ENCODE peak calls at places on chromosome 13, in eight cellular contexts. One of them, this sample, is unnamed.

GRCh38 chr13:36736119-36736726 is 62.4 kb downstream of the SERTM1 start:
- DNase-seq in T-helper 2 cell: peak; percentile 24
- DNase-seq in T-cell: no peak
- DNase-seq in activated CD4-positive, alpha-beta T cell treated with anti-CD3 and anti-CD28 coated beads, Interleukin-2, amount 50 U/mL, for 24 hours: peak; percentile 26
- DNase-seq in activated CD8-positive, alpha-beta T cell treated with anti-CD3 and anti-CD28 coated beads, Interleukin-2, amount 10 ng/mL, durations not matched to agents 7 days and 5 days: peak; percentile 49
- DNase-seq in A172: peak; percentile 38
- DNase-seq in NCI-H1092: peak; percentile 55
- DNase-seq in progenitor cell of endocrine pancreas: peak; percentile 30
- DNase-seq in this sample: no peak

GRCh38 chr13:53351040-53351439 is 322.4 kb downstream of the OLFM4 start:
- DNase-seq in A172: no peak
- DNase-seq in T-cell: no peak
- DNase-seq in T-helper 2 cell: no peak
- DNase-seq in activated CD8-positive, alpha-beta T cell treated with anti-CD3 and anti-CD28 coated beads, Interleukin-2, amount 10 ng/mL, durations not matched to agents 7 days and 5 days: no peak
- DNase-seq in NCI-H1092: no peak
- DNase-seq in progenitor cell of endocrine pancreas: no peak
- DNase-seq in activated CD4-positive, alpha-beta T cell treated with anti-CD3 and anti-CD28 coated beads, Interleukin-2, amount 50 U/mL, for 24 hours: no peak
- DNase-seq in this sample: no peak

GRCh38 chr13:44004881-44005280 is 125.2 kb downstream of the LACC1 start:
- DNase-seq in NCI-H1092: no peak
- DNase-seq in activated CD4-positive, alpha-beta T cell treated with anti-CD3 and anti-CD28 coated beads, Interleukin-2, amount 50 U/mL, for 24 hours: no peak
- DNase-seq in activated CD8-positive, alpha-beta T cell treated with anti-CD3 and anti-CD28 coated beads, Interleukin-2, amount 10 ng/mL, durations not matched to agents 7 days and 5 days: no peak
- DNase-seq in progenitor cell of endocrine pancreas: no peak
- DNase-seq in A172: peak; percentile 69
- DNase-seq in T-cell: no peak
- DNase-seq in T-helper 2 cell: no peak
- DNase-seq in this sample: no peak

GRCh38 chr13:73168226-73168992 is 109.6 kb downstream of the KLF5 start:
- DNase-seq in A172: peak; percentile 17
- DNase-seq in activated CD4-positive, alpha-beta T cell treated with anti-CD3 and anti-CD28 coated beads, Interleukin-2, amount 50 U/mL, for 24 hours: no peak
- DNase-seq in NCI-H1092: no peak
- DNase-seq in progenitor cell of endocrine pancreas: no peak
- DNase-seq in activated CD8-positive, alpha-beta T cell treated with anti-CD3 and anti-CD28 coated beads, Interleukin-2, amount 10 ng/mL, durations not matched to agents 7 days and 5 days: no peak
- DNase-seq in T-cell: no peak
- DNase-seq in T-helper 2 cell: peak; percentile 8
- DNase-seq in this sample: no peak

GRCh38 chr13:74891610-74892009 is 590.4 kb downstream of the TBC1D4 start:
- DNase-seq in T-helper 2 cell: no peak
- DNase-seq in activated CD4-positive, alpha-beta T cell treated with anti-CD3 and anti-CD28 coated beads, Interleukin-2, amount 50 U/mL, for 24 hours: no peak
- DNase-seq in activated CD8-positive, alpha-beta T cell treated with anti-CD3 and anti-CD28 coated beads, Interleukin-2, amount 10 ng/mL, durations not matched to agents 7 days and 5 days: no peak
- DNase-seq in A172: peak; percentile 56
- DNase-seq in T-cell: no peak
- DNase-seq in NCI-H1092: peak; percentile 25
- DNase-seq in progenitor cell of endocrine pancreas: no peak
- DNase-seq in this sample: no peak

GRCh38 chr13:111565400-111565799 is 245.0 kb downstream of the TEX29 start:
- DNase-seq in T-helper 2 cell: no peak
- DNase-seq in activated CD8-positive, alpha-beta T cell treated with anti-CD3 and anti-CD28 coated beads, Interleukin-2, amount 10 ng/mL, durations not matched to agents 7 days and 5 days: no peak
- DNase-seq in NCI-H1092: no peak
- DNase-seq in T-cell: no peak
- DNase-seq in activated CD4-positive, alpha-beta T cell treated with anti-CD3 and anti-CD28 coated beads, Interleukin-2, amount 50 U/mL, for 24 hours: no peak
- DNase-seq in A172: no peak
- DNase-seq in progenitor cell of endocrine pancreas: no peak
- DNase-seq in this sample: no peak

GRCh38 chr13:109243311-109243951 is 543.0 kb downstream of the IRS2 start:
- DNase-seq in NCI-H1092: no peak
- DNase-seq in progenitor cell of endocrine pancreas: no peak
- DNase-seq in T-cell: no peak
- DNase-seq in A172: peak; percentile 93
- DNase-seq in activated CD4-positive, alpha-beta T cell treated with anti-CD3 and anti-CD28 coated beads, Interleukin-2, amount 50 U/mL, for 24 hours: no peak
- DNase-seq in T-helper 2 cell: no peak
- DNase-seq in activated CD8-positive, alpha-beta T cell treated with anti-CD3 and anti-CD28 coated beads, Interleukin-2, amount 10 ng/mL, durations not matched to agents 7 days and 5 days: no peak
- DNase-seq in this sample: no peak

GRCh38 chr13:45242070-45242469 is 41.2 kb upstream of the KCTD4 start:
- DNase-seq in NCI-H1092: no peak
- DNase-seq in A172: no peak
- DNase-seq in T-cell: no peak
- DNase-seq in T-helper 2 cell: no peak
- DNase-seq in activated CD8-positive, alpha-beta T cell treated with anti-CD3 and anti-CD28 coated beads, Interleukin-2, amount 10 ng/mL, durations not matched to agents 7 days and 5 days: no peak
- DNase-seq in activated CD4-positive, alpha-beta T cell treated with anti-CD3 and anti-CD28 coated beads, Interleukin-2, amount 50 U/mL, for 24 hours: no peak
- DNase-seq in progenitor cell of endocrine pancreas: no peak
- DNase-seq in this sample: no peak

GRCh38 chr13:68170961-68171360 is 940.8 kb upstream of the PCDH9 start:
- DNase-seq in T-helper 2 cell: no peak
- DNase-seq in activated CD8-positive, alpha-beta T cell treated with anti-CD3 and anti-CD28 coated beads, Interleukin-2, amount 10 ng/mL, durations not matched to agents 7 days and 5 days: no peak
- DNase-seq in NCI-H1092: no peak
- DNase-seq in A172: no peak
- DNase-seq in T-cell: no peak
- DNase-seq in activated CD4-positive, alpha-beta T cell treated with anti-CD3 and anti-CD28 coated beads, Interleukin-2, amount 50 U/mL, for 24 hours: no peak
- DNase-seq in progenitor cell of endocrine pancreas: no peak
- DNase-seq in this sample: no peak

GRCh38 chr13:47896546-47896945 is 104.5 kb downstream of the SUCLA2 start:
- DNase-seq in progenitor cell of endocrine pancreas: no peak
- DNase-seq in NCI-H1092: no peak
- DNase-seq in A172: no peak
- DNase-seq in T-cell: no peak
- DNase-seq in T-helper 2 cell: no peak
- DNase-seq in activated CD4-positive, alpha-beta T cell treated with anti-CD3 and anti-CD28 coated beads, Interleukin-2, amount 50 U/mL, for 24 hours: no peak
- DNase-seq in activated CD8-positive, alpha-beta T cell treated with anti-CD3 and anti-CD28 coated beads, Interleukin-2, amount 10 ng/mL, durations not matched to agents 7 days and 5 days: no peak
- DNase-seq in this sample: no peak

GRCh38 chr13:113350938-113351335 is 13.0 kb downstream of the GRTP1 start:
- DNase-seq in T-cell: no peak
- DNase-seq in progenitor cell of endocrine pancreas: no peak
- DNase-seq in NCI-H1092: no peak
- DNase-seq in activated CD4-positive, alpha-beta T cell treated with anti-CD3 and anti-CD28 coated beads, Interleukin-2, amount 50 U/mL, for 24 hours: no peak
- DNase-seq in activated CD8-positive, alpha-beta T cell treated with anti-CD3 and anti-CD28 coated beads, Interleukin-2, amount 10 ng/mL, durations not matched to agents 7 days and 5 days: no peak
- DNase-seq in A172: no peak
- DNase-seq in T-helper 2 cell: no peak
- DNase-seq in this sample: no peak

GRCh38 chr13:92838786-92839185 is 387.8 kb upstream of the GPC6 start:
- DNase-seq in A172: peak; percentile 83
- DNase-seq in progenitor cell of endocrine pancreas: no peak
- DNase-seq in activated CD4-positive, alpha-beta T cell treated with anti-CD3 and anti-CD28 coated beads, Interleukin-2, amount 50 U/mL, for 24 hours: no peak
- DNase-seq in NCI-H1092: no peak
- DNase-seq in activated CD8-positive, alpha-beta T cell treated with anti-CD3 and anti-CD28 coated beads, Interleukin-2, amount 10 ng/mL, durations not matched to agents 7 days and 5 days: no peak
- DNase-seq in T-helper 2 cell: peak; percentile 23
- DNase-seq in T-cell: no peak
- DNase-seq in this sample: no peak

GRCh38 chr13:33235078-33235477 is 50.5 kb downstream of the STARD13 start:
- DNase-seq in T-cell: no peak
- DNase-seq in A172: no peak
- DNase-seq in NCI-H1092: no peak
- DNase-seq in progenitor cell of endocrine pancreas: no peak
- DNase-seq in T-helper 2 cell: no peak
- DNase-seq in activated CD4-positive, alpha-beta T cell treated with anti-CD3 and anti-CD28 coated beads, Interleukin-2, amount 50 U/mL, for 24 hours: no peak
- DNase-seq in activated CD8-positive, alpha-beta T cell treated with anti-CD3 and anti-CD28 coated beads, Interleukin-2, amount 10 ng/mL, durations not matched to agents 7 days and 5 days: no peak
- DNase-seq in this sample: no peak

GRCh38 chr13:76463314-76463713 is 422.9 kb downstream of the KCTD12 start:
- DNase-seq in activated CD4-positive, alpha-beta T cell treated with anti-CD3 and anti-CD28 coated beads, Interleukin-2, amount 50 U/mL, for 24 hours: no peak
- DNase-seq in T-cell: no peak
- DNase-seq in activated CD8-positive, alpha-beta T cell treated with anti-CD3 and anti-CD28 coated beads, Interleukin-2, amount 10 ng/mL, durations not matched to agents 7 days and 5 days: no peak
- DNase-seq in A172: no peak
- DNase-seq in NCI-H1092: no peak
- DNase-seq in progenitor cell of endocrine pancreas: no peak
- DNase-seq in T-helper 2 cell: no peak
- DNase-seq in this sample: no peak

GRCh38 chr13:97259787-97260641 is 37.9 kb downstream of the MBNL2 start:
- DNase-seq in T-cell: no peak
- DNase-seq in progenitor cell of endocrine pancreas: no peak
- DNase-seq in NCI-H1092: no peak
- DNase-seq in activated CD8-positive, alpha-beta T cell treated with anti-CD3 and anti-CD28 coated beads, Interleukin-2, amount 10 ng/mL, durations not matched to agents 7 days and 5 days: no peak
- DNase-seq in activated CD4-positive, alpha-beta T cell treated with anti-CD3 and anti-CD28 coated beads, Interleukin-2, amount 50 U/mL, for 24 hours: no peak
- DNase-seq in A172: peak; percentile 90
- DNase-seq in T-helper 2 cell: no peak
- DNase-seq in this sample: no peak

GRCh38 chr13:32734511-32734910 is 148.3 kb downstream of the PDS5B start:
- DNase-seq in activated CD4-positive, alpha-beta T cell treated with anti-CD3 and anti-CD28 coated beads, Interleukin-2, amount 50 U/mL, for 24 hours: no peak
- DNase-seq in progenitor cell of endocrine pancreas: no peak
- DNase-seq in NCI-H1092: no peak
- DNase-seq in T-helper 2 cell: peak; percentile 6
- DNase-seq in activated CD8-positive, alpha-beta T cell treated with anti-CD3 and anti-CD28 coated beads, Interleukin-2, amount 10 ng/mL, durations not matched to agents 7 days and 5 days: no peak
- DNase-seq in A172: peak; percentile 40
- DNase-seq in T-cell: no peak
- DNase-seq in this sample: no peak

GRCh38 chr13:29954082-29955043 is 103.9 kb upstream of the UBL3 start:
- DNase-seq in T-cell: peak; percentile 51
- DNase-seq in activated CD8-positive, alpha-beta T cell treated with anti-CD3 and anti-CD28 coated beads, Interleukin-2, amount 10 ng/mL, durations not matched to agents 7 days and 5 days: peak; percentile 75
- DNase-seq in NCI-H1092: no peak
- DNase-seq in progenitor cell of endocrine pancreas: no peak
- DNase-seq in activated CD4-positive, alpha-beta T cell treated with anti-CD3 and anti-CD28 coated beads, Interleukin-2, amount 50 U/mL, for 24 hours: no peak
- DNase-seq in A172: no peak
- DNase-seq in T-helper 2 cell: peak; percentile 86
- DNase-seq in this sample: peak; percentile 60

GRCh38 chr13:104831823-104832222 is 1703.6 kb downstream of the EFNB2 start:
- DNase-seq in T-helper 2 cell: no peak
- DNase-seq in activated CD8-positive, alpha-beta T cell treated with anti-CD3 and anti-CD28 coated beads, Interleukin-2, amount 10 ng/mL, durations not matched to agents 7 days and 5 days: no peak
- DNase-seq in progenitor cell of endocrine pancreas: no peak
- DNase-seq in NCI-H1092: no peak
- DNase-seq in A172: no peak
- DNase-seq in activated CD4-positive, alpha-beta T cell treated with anti-CD3 and anti-CD28 coated beads, Interleukin-2, amount 50 U/mL, for 24 hours: no peak
- DNase-seq in T-cell: no peak
- DNase-seq in this sample: no peak

GRCh38 chr13:108609353-108609752 is 20.1 kb upstream of the MYO16 start:
- DNase-seq in NCI-H1092: no peak
- DNase-seq in activated CD8-positive, alpha-beta T cell treated with anti-CD3 and anti-CD28 coated beads, Interleukin-2, amount 10 ng/mL, durations not matched to agents 7 days and 5 days: no peak
- DNase-seq in activated CD4-positive, alpha-beta T cell treated with anti-CD3 and anti-CD28 coated beads, Interleukin-2, amount 50 U/mL, for 24 hours: no peak
- DNase-seq in progenitor cell of endocrine pancreas: no peak
- DNase-seq in A172: peak; percentile 10
- DNase-seq in T-helper 2 cell: peak; percentile 1
- DNase-seq in T-cell: no peak
- DNase-seq in this sample: no peak

GRCh38 chr13:75518439-75519088 is 19.1 kb downstream of the COMMD6 start:
- DNase-seq in T-cell: no peak
- DNase-seq in activated CD4-positive, alpha-beta T cell treated with anti-CD3 and anti-CD28 coated beads, Interleukin-2, amount 50 U/mL, for 24 hours: no peak
- DNase-seq in progenitor cell of endocrine pancreas: no peak
- DNase-seq in NCI-H1092: no peak
- DNase-seq in activated CD8-positive, alpha-beta T cell treated with anti-CD3 and anti-CD28 coated beads, Interleukin-2, amount 10 ng/mL, durations not matched to agents 7 days and 5 days: no peak
- DNase-seq in T-helper 2 cell: no peak
- DNase-seq in A172: no peak
- DNase-seq in this sample: no peak

GRCh38 chr13:50128406-50129048 is 113.3 kb downstream of the KCNRG start:
- DNase-seq in A172: no peak
- DNase-seq in T-helper 2 cell: peak; percentile 68
- DNase-seq in T-cell: no peak
- DNase-seq in activated CD8-positive, alpha-beta T cell treated with anti-CD3 and anti-CD28 coated beads, Interleukin-2, amount 10 ng/mL, durations not matched to agents 7 days and 5 days: no peak
- DNase-seq in NCI-H1092: no peak
- DNase-seq in progenitor cell of endocrine pancreas: no peak
- DNase-seq in activated CD4-positive, alpha-beta T cell treated with anti-CD3 and anti-CD28 coated beads, Interleukin-2, amount 50 U/mL, for 24 hours: no peak
- DNase-seq in this sample: no peak

GRCh38 chr13:91346848-91347211 is 657 bp upstream of the MIR17HG start:
- DNase-seq in progenitor cell of endocrine pancreas: peak; percentile 11
- DNase-seq in T-helper 2 cell: peak; percentile 74
- DNase-seq in T-cell: peak; percentile 22
- DNase-seq in activated CD8-positive, alpha-beta T cell treated with anti-CD3 and anti-CD28 coated beads, Interleukin-2, amount 10 ng/mL, durations not matched to agents 7 days and 5 days: peak; percentile 73
- DNase-seq in A172: no peak
- DNase-seq in activated CD4-positive, alpha-beta T cell treated with anti-CD3 and anti-CD28 coated beads, Interleukin-2, amount 50 U/mL, for 24 hours: peak; percentile 49
- DNase-seq in NCI-H1092: no peak
- DNase-seq in this sample: no peak

GRCh38 chr13:23707674-23708073 is 137.5 kb downstream of the TNFRSF19 start:
- DNase-seq in T-cell: no peak
- DNase-seq in activated CD4-positive, alpha-beta T cell treated with anti-CD3 and anti-CD28 coated beads, Interleukin-2, amount 50 U/mL, for 24 hours: no peak
- DNase-seq in T-helper 2 cell: peak; percentile 29
- DNase-seq in progenitor cell of endocrine pancreas: no peak
- DNase-seq in NCI-H1092: no peak
- DNase-seq in activated CD8-positive, alpha-beta T cell treated with anti-CD3 and anti-CD28 coated beads, Interleukin-2, amount 10 ng/mL, durations not matched to agents 7 days and 5 days: no peak
- DNase-seq in A172: peak; percentile 14
- DNase-seq in this sample: no peak

GRCh38 chr13:74770361-74770760 is 636.2 kb upstream of the KLF12 start:
- DNase-seq in A172: peak; percentile 14
- DNase-seq in NCI-H1092: no peak
- DNase-seq in T-helper 2 cell: no peak
- DNase-seq in activated CD4-positive, alpha-beta T cell treated with anti-CD3 and anti-CD28 coated beads, Interleukin-2, amount 50 U/mL, for 24 hours: no peak
- DNase-seq in T-cell: no peak
- DNase-seq in activated CD8-positive, alpha-beta T cell treated with anti-CD3 and anti-CD28 coated beads, Interleukin-2, amount 10 ng/mL, durations not matched to agents 7 days and 5 days: no peak
- DNase-seq in progenitor cell of endocrine pancreas: no peak
- DNase-seq in this sample: no peak

GRCh38 chr13:44396963-44397580 is 23.4 kb downstream of the SERP2 start:
- DNase-seq in T-cell: no peak
- DNase-seq in NCI-H1092: no peak
- DNase-seq in A172: no peak
- DNase-seq in progenitor cell of endocrine pancreas: no peak
- DNase-seq in activated CD8-positive, alpha-beta T cell treated with anti-CD3 and anti-CD28 coated beads, Interleukin-2, amount 10 ng/mL, durations not matched to agents 7 days and 5 days: no peak
- DNase-seq in T-helper 2 cell: no peak
- DNase-seq in activated CD4-positive, alpha-beta T cell treated with anti-CD3 and anti-CD28 coated beads, Interleukin-2, amount 50 U/mL, for 24 hours: no peak
- DNase-seq in this sample: no peak

GRCh38 chr13:103062079-103062478 is 4.1 kb downstream of the SLC10A2 start:
- DNase-seq in activated CD4-positive, alpha-beta T cell treated with anti-CD3 and anti-CD28 coated beads, Interleukin-2, amount 50 U/mL, for 24 hours: no peak
- DNase-seq in NCI-H1092: no peak
- DNase-seq in T-helper 2 cell: no peak
- DNase-seq in T-cell: no peak
- DNase-seq in A172: no peak
- DNase-seq in activated CD8-positive, alpha-beta T cell treated with anti-CD3 and anti-CD28 coated beads, Interleukin-2, amount 10 ng/mL, durations not matched to agents 7 days and 5 days: no peak
- DNase-seq in progenitor cell of endocrine pancreas: no peak
- DNase-seq in this sample: no peak

GRCh38 chr13:109699628-109700071 is 86.7 kb downstream of the IRS2 start:
- DNase-seq in activated CD8-positive, alpha-beta T cell treated with anti-CD3 and anti-CD28 coated beads, Interleukin-2, amount 10 ng/mL, durations not matched to agents 7 days and 5 days: no peak
- DNase-seq in NCI-H1092: peak; percentile 12
- DNase-seq in activated CD4-positive, alpha-beta T cell treated with anti-CD3 and anti-CD28 coated beads, Interleukin-2, amount 50 U/mL, for 24 hours: no peak
- DNase-seq in T-cell: no peak
- DNase-seq in progenitor cell of endocrine pancreas: no peak
- DNase-seq in T-helper 2 cell: no peak
- DNase-seq in A172: no peak
- DNase-seq in this sample: no peak

GRCh38 chr13:25249001-25249543 is 38.2 kb downstream of the MTMR6 start:
- DNase-seq in T-cell: no peak
- DNase-seq in progenitor cell of endocrine pancreas: no peak
- DNase-seq in T-helper 2 cell: peak; percentile 13
- DNase-seq in activated CD8-positive, alpha-beta T cell treated with anti-CD3 and anti-CD28 coated beads, Interleukin-2, amount 10 ng/mL, durations not matched to agents 7 days and 5 days: no peak
- DNase-seq in NCI-H1092: no peak
- DNase-seq in A172: peak; percentile 21
- DNase-seq in activated CD4-positive, alpha-beta T cell treated with anti-CD3 and anti-CD28 coated beads, Interleukin-2, amount 50 U/mL, for 24 hours: no peak
- DNase-seq in this sample: no peak

GRCh38 chr13:85650613-85651012 is 148.6 kb downstream of the SLITRK6 start:
- DNase-seq in A172: no peak
- DNase-seq in NCI-H1092: no peak
- DNase-seq in activated CD4-positive, alpha-beta T cell treated with anti-CD3 and anti-CD28 coated beads, Interleukin-2, amount 50 U/mL, for 24 hours: no peak
- DNase-seq in activated CD8-positive, alpha-beta T cell treated with anti-CD3 and anti-CD28 coated beads, Interleukin-2, amount 10 ng/mL, durations not matched to agents 7 days and 5 days: no peak
- DNase-seq in progenitor cell of endocrine pancreas: no peak
- DNase-seq in T-cell: no peak
- DNase-seq in T-helper 2 cell: no peak
- DNase-seq in this sample: no peak

GRCh38 chr13:31485651-31486051 is 253.7 kb upstream of the RXFP2 start:
- DNase-seq in activated CD8-positive, alpha-beta T cell treated with anti-CD3 and anti-CD28 coated beads, Interleukin-2, amount 10 ng/mL, durations not matched to agents 7 days and 5 days: no peak
- DNase-seq in T-cell: no peak
- DNase-seq in NCI-H1092: no peak
- DNase-seq in activated CD4-positive, alpha-beta T cell treated with anti-CD3 and anti-CD28 coated beads, Interleukin-2, amount 50 U/mL, for 24 hours: no peak
- DNase-seq in A172: no peak
- DNase-seq in T-helper 2 cell: no peak
- DNase-seq in progenitor cell of endocrine pancreas: no peak
- DNase-seq in this sample: no peak

GRCh38 chr13:25429466-25429865 is 57.7 kb downstream of the ATP8A2 start:
- DNase-seq in T-helper 2 cell: no peak
- DNase-seq in activated CD8-positive, alpha-beta T cell treated with anti-CD3 and anti-CD28 coated beads, Interleukin-2, amount 10 ng/mL, durations not matched to agents 7 days and 5 days: no peak
- DNase-seq in A172: no peak
- DNase-seq in NCI-H1092: no peak
- DNase-seq in activated CD4-positive, alpha-beta T cell treated with anti-CD3 and anti-CD28 coated beads, Interleukin-2, amount 50 U/mL, for 24 hours: no peak
- DNase-seq in progenitor cell of endocrine pancreas: no peak
- DNase-seq in T-cell: no peak
- DNase-seq in this sample: no peak

GRCh38 chr13:32530841-32531253 is 7.7 kb downstream of the N4BP2L2 start:
- DNase-seq in progenitor cell of endocrine pancreas: no peak
- DNase-seq in T-helper 2 cell: peak; percentile 67
- DNase-seq in activated CD4-positive, alpha-beta T cell treated with anti-CD3 and anti-CD28 coated beads, Interleukin-2, amount 50 U/mL, for 24 hours: no peak
- DNase-seq in NCI-H1092: no peak
- DNase-seq in A172: no peak
- DNase-seq in activated CD8-positive, alpha-beta T cell treated with anti-CD3 and anti-CD28 coated beads, Interleukin-2, amount 10 ng/mL, durations not matched to agents 7 days and 5 days: peak; percentile 25
- DNase-seq in T-cell: no peak
- DNase-seq in this sample: no peak

This sample was measured in stimulated activated effector memory CD8-positive, alpha-beta T cell treated with anti-CD3 and anti-CD28 coated beads, Interleukin-12 subunit alpha, Interleukin-12 subunit beta, amount 100 ng/mL, for 72 hours.